ENCODE peak calls at places on chromosomes 16 and 17, in six cellular contexts. P is K562, B is H1, V is GM12878, K is GM12891, Q is HepG2. Z is an unnamed sample.

GRCh38 chr17:77444653-77445029 is 303.9 kb downstream of the SEC14L1 start:
- DNase-seq in P (peak), B (no peak), V (peak), K (no peak), Q (no peak), Z (no peak)

GRCh38 chr17:75769536-75769935 is 4.5 kb upstream of the GALK1 start:
- DNase-seq in P (no peak), B (no peak), V (no peak), K (no peak), Q (no peak), Z (no peak)

GRCh38 chr16:72471317-72471716 is 299.4 kb upstream of the PMFBP1 start:
- DNase-seq in P (no peak), B (no peak), V (no peak), K (no peak), Q (no peak), Z (no peak)

GRCh38 chr16:1791943-1792812 is 1.3 kb downstream of the IGFALS start:
- DNase-seq in P (no peak), B (no peak), V (no peak), K (no peak), Q (no peak), Z (peak)

GRCh38 chr17:2238432-2239169 is 65.0 kb downstream of the SMG6 start:
- DNase-seq in P (no peak), B (no peak), V (peak), K (no peak), Q (no peak), Z (peak)

GRCh38 chr16:21083729-21084268 is 66.8 kb downstream of the DNAH3 start:
- DNase-seq in P (peak), B (peak), V (no peak), K (peak), Q (peak), Z (peak)

GRCh38 chr17:48767263-48767774 is 38.8 kb upstream of the HOXB13 start:
- DNase-seq in P (no peak), B (no peak), V (no peak), K (no peak), Q (no peak), Z (no peak)

GRCh38 chr16:67372664-67373063 is 20.6 kb downstream of the TPPP3 start:
- DNase-seq in P (no peak), B (no peak), V (no peak), K (no peak), Q (no peak), Z (no peak)

GRCh38 chr16:81939164-81940067 is 71.9 kb downstream of the SDR42E1 start:
- DNase-seq in P (no peak), B (no peak), V (no peak), K (no peak), Q (no peak), Z (no peak)

DNA sequence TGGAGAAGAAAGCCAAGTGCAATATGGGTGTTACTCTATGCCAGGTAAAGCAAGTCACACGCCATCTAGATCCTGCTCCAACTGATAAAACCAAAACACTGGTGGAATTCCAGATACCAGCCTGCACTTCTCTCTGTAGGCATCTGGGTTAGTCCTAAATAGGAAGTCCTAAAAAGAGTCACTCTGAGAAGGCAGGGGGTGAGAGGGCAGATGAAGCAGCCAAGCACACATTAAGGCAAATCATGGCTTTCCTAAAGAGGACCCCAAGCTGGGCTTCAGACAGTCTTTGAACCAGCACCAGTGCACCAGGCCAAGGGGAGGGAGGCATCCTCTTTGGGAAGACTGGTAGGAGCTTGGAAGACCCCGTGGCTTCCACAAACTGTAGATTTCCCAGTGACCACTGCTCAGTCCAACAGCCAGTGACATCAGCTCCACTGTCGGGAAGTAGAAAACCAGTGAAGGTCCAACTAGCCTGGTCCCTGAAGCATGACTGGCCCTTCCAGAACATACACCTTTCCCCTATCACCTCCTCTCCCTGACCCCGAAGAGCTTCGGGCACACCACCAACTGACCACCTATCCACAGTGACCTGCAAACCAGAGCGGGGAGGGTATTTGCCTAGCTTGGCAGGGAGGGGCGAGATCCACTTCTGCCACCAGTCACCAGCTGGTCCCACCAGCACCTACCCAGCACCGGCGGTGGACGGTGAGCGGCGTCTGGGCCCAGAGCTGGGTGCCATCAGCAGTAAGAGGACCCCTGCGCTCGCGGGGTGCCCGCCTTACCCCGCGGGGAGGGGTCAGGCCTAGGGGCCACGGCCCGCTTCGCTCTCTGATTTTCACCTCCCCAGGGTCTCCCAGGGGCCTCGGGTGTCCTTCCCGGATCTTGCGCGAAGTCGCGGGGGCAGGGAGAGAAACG is 1.0 kb downstream of the LITAF start:
- DNase-seq in P (no peak), B (no peak), V (no peak), K (no peak), Q (peak), Z (no peak)
- TF ChIP-seq POLR2A in P (no peak), B (no peak), V (peak), K (no peak), Q (peak), Z (no peak)

GRCh38 chr16:15648135-15648730 is 1.8 kb upstream of the NDE1 start:
- DNase-seq in P (no peak), B (no peak), V (no peak), K (no peak), Q (no peak), Z (no peak)

GRCh38 chr16:15650698-15651161 is 685 bp downstream of the NDE1 start:
- DNase-seq in P (peak), B (no peak), V (no peak), K (peak), Q (no peak), Z (no peak)

GRCh38 chr16:15652293-15653001 is 2.4 kb downstream of the NDE1 start:
- DNase-seq in P (no peak), B (no peak), V (no peak), K (no peak), Q (no peak), Z (no peak)

GRCh38 chr16:15649727-15650018 is 372 bp upstream of the NDE1 start:
- DNase-seq in P (no peak), B (no peak), V (no peak), K (no peak), Q (no peak), Z (no peak)

GRCh38 chr16:15650019-15650697 is at the start of gene NDE1:
- DNase-seq in P (peak), B (peak), V (no peak), K (peak), Q (peak), Z (peak)
- TF ChIP-seq POLR2AphosphoS5 in P (peak), B (no peak), V (peak), K (peak), Q (no peak), Z (peak)

GRCh38 chr16:35207059-35207999 is 1747.9 kb downstream of the TP53TG3F start:
- DNase-seq in P (peak), B (no peak), V (no peak), K (no peak), Q (no peak), Z (no peak)
- TF ChIP-seq TAF1 in P (no peak), B (no peak), V (no peak), K (no peak), Q (no peak), Z (no peak)

DNA sequence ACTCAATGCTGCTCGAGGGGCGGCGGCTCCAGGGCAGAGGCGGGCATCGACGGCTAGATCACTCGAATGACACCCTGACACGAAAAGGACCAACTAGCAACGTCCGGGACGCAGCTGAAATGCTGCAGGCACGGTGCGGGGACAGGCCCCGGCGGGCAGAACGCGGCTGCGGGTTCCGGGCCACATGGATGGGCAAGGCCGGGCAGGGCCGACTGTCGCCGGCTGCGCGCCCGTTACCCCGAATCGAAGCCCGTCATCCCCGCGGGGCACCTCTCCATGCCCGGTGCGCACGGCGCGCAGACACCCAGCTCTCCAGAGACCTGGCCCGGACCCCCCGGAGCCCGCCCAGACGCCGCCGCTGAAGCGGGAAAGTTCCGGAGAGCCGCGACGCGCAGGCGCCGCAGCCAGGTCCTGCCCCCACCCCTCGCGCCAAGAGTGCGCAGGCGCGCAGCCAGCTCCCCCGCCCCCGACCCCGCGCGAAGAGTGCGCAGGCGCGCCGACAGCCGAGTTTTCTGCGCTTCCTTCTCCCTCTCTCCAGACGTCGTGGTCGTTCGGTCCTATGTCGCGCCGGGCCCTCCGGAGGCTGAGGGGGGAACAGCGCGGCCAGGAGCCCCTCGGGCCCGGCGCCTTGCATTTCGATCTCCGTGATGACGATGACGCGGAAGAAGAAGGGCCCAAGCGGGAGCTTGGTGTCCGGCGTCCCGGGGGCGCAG is at the start of gene TCF25:
- DNase-seq in P (peak), B (peak), V (peak), K (peak), Q (peak), Z (peak)
- TF ChIP-seq POLR2A in P (peak), B (peak), V (peak), K (peak), Q (peak), Z (peak)